ENCODE peak calls at places on chromosome 7, in four cellular contexts. V, X, M and Y are unnamed samples.

GRCh38 chr7:138663741-138664710 is 37.1 kb downstream of the SVOPL start:
- DNase-seq in V (no peak), X (no peak), M (peak; percentile 26), Y (no peak)

GRCh38 chr7:157709531-157710251 is 372.9 kb downstream of the DNAJB6 start:
- DNase-seq in V (no peak), X (no peak), M (no peak), Y (no peak)

GRCh38 chr7:111190804-111191203 is 99.9 kb downstream of the LRRN3 start:
- DNase-seq in V (no peak), X (no peak), M (no peak), Y (no peak)

GRCh38 chr7:55912748-55913158 is 25.5 kb downstream of the ZNF713 start:
- DNase-seq in V (no peak), X (no peak), M (no peak), Y (no peak)

GRCh38 chr7:34059551-34059840 is 154.2 kb downstream of the BMPER start:
- DNase-seq in V (no peak), X (no peak), M (no peak), Y (no peak)

GRCh38 chr7:41047789-41048191 is 655.1 kb downstream of the INHBA start:
- DNase-seq in V (no peak), X (no peak), M (no peak), Y (no peak)

GRCh38 chr7:100372256-100372655 is 1.0 kb upstream of the PILRA start:
- DNase-seq in V (no peak), X (peak; percentile 91), M (no peak), Y (no peak)

GRCh38 chr7:143117395-143117794 is 14.5 kb upstream of the PIP start:
- DNase-seq in V (no peak), X (no peak), M (no peak), Y (no peak)

GRCh38 chr7:25597881-25598456 is 369.7 kb upstream of the NPVF start:
- DNase-seq in V (no peak), X (no peak), M (no peak), Y (no peak)

GRCh38 chr7:100483101-100483727 is 513 bp upstream of the NYAP1 start:
- DNase-seq in V (peak; percentile 76), X (no peak), M (peak; percentile 70), Y (peak; percentile 74)

GRCh38 chr7:5431485-5432118 is 8.0 kb upstream of the TNRC18 start:
- DNase-seq in V (no peak), X (no peak), M (no peak), Y (no peak)

GRCh38 chr7:5430612-5430947 is 6.9 kb upstream of the TNRC18 start:
- DNase-seq in V (no peak), X (no peak), M (no peak), Y (no peak)

GRCh38 chr7:5428470-5429252 is 5.0 kb upstream of the TNRC18 start:
- DNase-seq in V (no peak), X (peak; percentile 82), M (peak; percentile 77), Y (no peak)

GRCh38 chr7:5429857-5430611 is 6.4 kb upstream of the TNRC18 start:
- DNase-seq in V (no peak), X (no peak), M (peak; percentile 66), Y (no peak)

DNA sequence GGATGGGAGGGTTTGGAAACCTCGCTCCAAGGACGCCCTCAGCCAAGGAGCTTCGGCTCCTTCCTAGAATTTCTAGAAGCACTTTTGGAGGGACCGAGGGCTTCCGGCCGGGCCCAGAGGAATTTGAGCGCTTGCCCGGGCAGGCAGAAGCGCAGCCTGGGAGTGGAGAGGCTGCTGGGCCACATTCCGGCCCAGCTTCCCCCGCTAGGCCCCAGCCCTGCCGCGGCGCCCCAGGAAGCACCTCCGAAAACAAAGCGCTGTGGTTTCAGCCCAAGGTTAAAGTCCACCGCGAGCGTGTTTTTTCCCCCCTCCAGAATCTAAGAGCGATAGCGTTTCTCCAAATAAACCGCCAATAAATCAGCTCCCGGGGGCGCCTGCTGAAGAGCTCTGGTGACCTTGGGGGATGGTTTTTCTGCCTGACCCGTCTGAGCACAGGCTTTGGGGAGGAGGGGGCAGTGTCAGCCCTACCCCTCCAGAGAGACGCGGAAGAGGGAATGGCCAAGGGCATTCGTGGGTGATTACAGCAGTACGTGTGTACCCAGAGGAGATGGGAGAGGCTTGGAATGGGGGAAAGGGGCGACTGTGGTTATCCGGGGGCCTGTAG is 5.7 kb upstream of the TNRC18 start:
- DNase-seq in V (no peak), X (no peak), M (peak; percentile 77), Y (no peak)
- H3K27me3 ChIP-seq in V (peaks cover 28% of the 10 kb centered on the region), X (no peaks in the 10 kb centered on the region), M (no peaks in the 10 kb centered on the region), Y (peaks cover 30% of the 10 kb centered on the region)

DNA sequence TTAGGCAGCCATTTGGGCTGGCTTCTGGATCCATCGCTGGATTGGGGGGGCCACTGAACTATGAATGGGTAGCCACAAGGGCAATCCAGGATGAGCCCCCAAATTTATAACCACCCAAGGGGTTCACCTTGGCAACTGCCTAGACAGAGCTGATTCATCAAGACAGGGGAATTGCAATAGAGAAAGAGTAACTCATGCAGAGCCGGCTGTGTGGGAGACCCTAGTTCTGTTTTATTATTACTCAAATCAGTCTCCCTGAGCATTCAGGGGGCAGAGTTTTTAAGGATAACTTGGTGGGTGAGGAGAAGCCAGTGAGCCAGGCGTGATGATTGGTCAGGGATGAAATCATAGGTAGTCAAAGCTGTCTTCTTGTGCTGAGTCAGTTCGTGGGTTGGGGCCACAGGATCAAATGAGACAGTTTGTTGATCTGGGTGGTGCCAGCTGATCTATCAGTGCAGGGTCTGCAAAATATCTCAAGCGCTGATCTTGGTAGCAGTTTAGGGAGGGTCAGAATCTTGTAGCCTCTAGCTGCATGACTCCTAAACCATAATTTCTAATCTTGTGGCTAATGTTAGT is 57.9 kb downstream of the DNAJB9 start:
- DNase-seq in V (no peak), X (no peak), M (no peak), Y (no peak)
- H3K27me3 ChIP-seq in V (no peaks in the 10 kb centered on the region), X (peaks cover 8% of the 10 kb centered on the region), M (no peaks in the 10 kb centered on the region), Y (no peaks in the 10 kb centered on the region)

DNA sequence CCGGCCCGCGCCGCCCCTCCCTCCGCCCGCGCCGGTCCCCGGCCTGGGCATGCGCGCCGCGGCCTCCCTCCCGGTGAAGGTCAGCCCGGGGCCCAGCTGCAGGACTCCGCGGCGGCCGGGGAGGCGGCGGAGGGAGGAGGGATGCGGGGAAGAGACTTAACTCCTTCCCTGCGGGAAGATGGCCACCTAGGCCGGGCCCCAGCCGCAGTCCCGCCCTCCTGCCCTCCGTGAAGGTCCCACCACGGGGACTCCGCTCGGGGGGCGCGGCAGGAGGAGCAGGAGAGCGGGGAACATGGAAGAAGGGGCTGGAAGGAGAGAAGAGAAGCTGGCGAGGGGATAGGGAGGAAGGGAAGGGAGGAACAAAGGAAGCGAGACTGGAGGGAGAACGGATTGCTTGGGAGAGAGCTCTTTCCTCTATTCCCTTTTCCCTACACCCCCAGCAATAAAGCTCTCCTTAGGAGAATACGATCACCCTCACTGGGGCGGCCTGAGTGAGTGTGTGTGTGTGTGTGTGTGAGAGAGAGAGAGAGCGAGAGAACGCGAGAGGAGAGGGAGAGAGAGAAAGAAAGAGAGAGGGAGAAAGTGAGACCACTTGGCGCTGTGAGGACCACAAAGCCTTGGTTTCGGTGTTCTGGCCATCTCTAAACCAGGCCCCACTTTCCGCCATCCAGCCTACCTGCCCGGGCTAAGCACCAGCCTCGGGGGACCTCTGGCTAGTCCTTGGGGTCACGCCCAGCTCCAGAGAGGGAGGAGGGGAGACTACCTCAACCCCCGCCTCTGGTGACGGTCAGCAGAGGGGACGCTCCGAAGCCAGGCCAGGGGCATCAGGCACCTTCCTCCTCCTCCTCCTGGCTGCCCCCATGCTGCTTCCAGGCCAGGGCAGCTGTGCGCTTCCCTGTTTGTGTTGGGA is 3.7 kb upstream of the SMARCD3 start:
- DNase-seq in V (no peak), X (no peak), M (peak; percentile 43), Y (no peak)
- H3K27me3 ChIP-seq in V (no peaks in the 10 kb centered on the region), X (peaks cover 49% of the 10 kb centered on the region), M (peaks cover 17% of the 10 kb centered on the region), Y (peaks cover 6% of the 10 kb centered on the region)

DNA sequence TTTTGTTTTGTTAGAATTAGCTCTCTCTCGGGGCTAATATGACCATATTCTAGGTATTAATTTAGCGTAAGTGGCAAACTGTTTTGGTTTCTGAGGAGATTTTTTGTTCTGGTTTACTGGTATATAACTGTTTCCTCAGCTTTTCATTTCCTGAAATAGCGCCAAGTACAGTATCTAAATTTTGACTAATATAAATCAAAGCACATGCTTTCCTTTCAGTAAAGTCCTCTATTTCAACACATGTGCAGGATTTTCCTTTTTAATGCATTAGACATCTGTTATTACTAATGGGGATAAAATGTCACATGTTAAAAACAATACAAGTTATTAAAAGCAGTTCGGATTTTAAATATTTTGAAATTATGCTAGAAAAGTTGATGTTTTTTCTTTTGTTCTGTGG is 11.3 kb downstream of the FERD3L start:
- DNase-seq in V (no peak), X (no peak), M (no peak), Y (no peak)
- H3K27me3 ChIP-seq in V (no peaks in the 10 kb centered on the region), X (no peaks in the 10 kb centered on the region), M (no peaks in the 10 kb centered on the region), Y (no peaks in the 10 kb centered on the region)

GRCh38 chr7:140260767-140261486 is 84.1 kb upstream of the KDM7A start:
- DNase-seq in V (no peak), X (no peak), M (peak; percentile 39), Y (no peak)
- H3K27me3 ChIP-seq in V (no peaks in the 10 kb centered on the region), X (no peaks in the 10 kb centered on the region), M (no peaks in the 10 kb centered on the region), Y (no peaks in the 10 kb centered on the region)

DNA sequence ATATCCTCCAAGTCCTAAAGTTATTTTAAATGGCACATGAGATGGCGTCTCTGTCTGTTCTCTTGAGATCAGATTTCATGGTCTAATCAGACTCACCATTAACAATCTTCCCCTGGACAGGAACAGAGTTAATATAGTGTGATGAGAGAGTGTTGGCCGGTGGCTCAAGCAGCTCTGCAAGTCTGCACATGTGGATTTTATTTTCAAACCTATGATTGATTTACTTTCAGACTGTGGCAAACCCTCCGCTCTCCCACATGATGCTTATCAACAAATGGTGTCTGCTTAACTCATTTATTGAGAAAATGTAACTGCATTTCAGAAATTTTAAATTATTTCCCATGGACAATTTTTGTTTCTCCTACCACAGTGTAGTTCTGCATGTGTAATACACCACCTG is 46.5 kb upstream of the HGF start:
- DNase-seq in V (no peak), X (no peak), M (no peak), Y (no peak)
- H3K27me3 ChIP-seq in V (no peaks in the 10 kb centered on the region), X (no peaks in the 10 kb centered on the region), M (no peaks in the 10 kb centered on the region), Y (no peaks in the 10 kb centered on the region)

GRCh38 chr7:54542920-54543539 is 855 bp downstream of the VSTM2A start:
- DNase-seq in V (no peak), X (no peak), M (no peak), Y (no peak)

GRCh38 chr7:54546986-54547314 is 4.8 kb downstream of the VSTM2A start:
- DNase-seq in V (no peak), X (no peak), M (no peak), Y (no peak)

GRCh38 chr7:54544356-54545240 is 2.4 kb downstream of the VSTM2A start:
- DNase-seq in V (no peak), X (no peak), M (no peak), Y (no peak)

GRCh38 chr7:54545241-54545563 is 3.0 kb downstream of the VSTM2A start:
- DNase-seq in V (no peak), X (no peak), M (no peak), Y (no peak)

DNA sequence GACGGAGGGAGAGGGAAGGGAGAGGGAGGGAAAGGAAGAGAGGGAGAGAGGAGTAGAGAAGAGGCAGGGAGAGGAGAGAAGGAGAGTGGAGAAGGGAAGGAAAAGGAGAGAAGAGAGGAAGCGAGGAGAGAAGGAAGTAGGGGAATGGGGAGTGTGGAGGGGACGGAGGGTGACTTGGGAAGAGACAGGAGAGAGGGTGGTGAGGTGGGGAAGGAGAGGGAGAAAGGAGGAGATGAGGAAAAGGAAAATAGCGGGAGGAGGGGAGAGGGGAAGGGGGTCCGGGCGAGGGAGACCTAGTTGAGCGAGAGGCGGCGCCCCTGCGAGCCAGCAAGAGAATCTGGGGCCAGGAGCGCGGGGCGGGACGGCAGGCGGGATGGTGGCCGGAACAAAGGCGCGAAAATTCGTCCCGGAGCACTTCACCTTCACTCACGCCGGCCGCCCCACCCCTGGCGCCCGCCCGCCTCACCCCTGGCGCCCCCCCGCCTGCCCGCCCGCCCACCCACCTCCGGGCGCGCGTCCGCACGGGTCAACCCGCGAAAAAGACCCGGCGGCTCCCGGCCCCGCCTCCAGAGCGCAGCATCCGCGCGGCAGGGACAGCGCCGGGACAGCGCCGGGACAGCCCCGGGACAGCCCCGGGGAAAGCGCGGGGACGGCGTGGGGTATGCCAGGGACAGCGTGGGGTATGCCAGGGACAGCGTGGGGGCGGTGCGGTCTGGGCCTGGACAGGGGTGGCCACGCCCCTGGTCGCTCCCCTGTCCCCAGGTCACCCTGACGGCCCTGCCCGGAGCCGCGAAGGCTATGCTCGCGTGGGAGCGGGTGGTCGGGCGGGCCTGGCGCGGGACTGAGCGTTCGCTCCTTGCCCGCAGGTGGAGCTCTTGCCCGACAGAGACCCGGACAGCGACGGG is 4.2 kb downstream of the VSTM2A start:
- DNase-seq in V (no peak), X (no peak), M (no peak), Y (no peak)
- H3K27me3 ChIP-seq in V (peaks cover 10% of the 10 kb centered on the region), X (peaks cover 37% of the 10 kb centered on the region), M (peaks cover 44% of the 10 kb centered on the region), Y (no peaks in the 10 kb centered on the region)